ENCODE peak calls at places on chromosomes 6 and 20, in nine cellular contexts. One of them, this sample, is unnamed. For H3K4me1, the result is how much of the 10 kb centered on the place peaks cover.

GRCh38 chr6:42407379-42407778 is 44.3 kb downstream of the TRERF1 start:
- DNase-seq in left ventricle myocardium inferior: no peak
- DNase-seq in pancreas: no peak
- DNase-seq in H9: no peak
- DNase-seq in prostate gland: no peak
- DNase-seq in Peyer's patch: no peak
- DNase-seq in astrocyte: peak
- DNase-seq in uterus: no peak
- DNase-seq in HepG2: no peak
- DNase-seq in this sample: no peak

GRCh38 chr20:60057866-60058807 is 99.9 kb downstream of the CDH26 start:
- DNase-seq in H9: peak
- DNase-seq in left ventricle myocardium inferior: peak
- DNase-seq in astrocyte: peak
- DNase-seq in uterus: peak
- DNase-seq in Peyer's patch: no peak
- DNase-seq in pancreas: no peak
- DNase-seq in prostate gland: no peak
- DNase-seq in HepG2: no peak
- DNase-seq in this sample: peak

GRCh38 chr20:36065427-36065998 is 89.0 kb upstream of the EPB41L1 start:
- DNase-seq in astrocyte: no peak
- DNase-seq in prostate gland: no peak
- DNase-seq in uterus: no peak
- DNase-seq in pancreas: no peak
- DNase-seq in H9: peak
- DNase-seq in Peyer's patch: no peak
- DNase-seq in HepG2: no peak
- DNase-seq in left ventricle myocardium inferior: no peak
- DNase-seq in this sample: no peak

GRCh38 chr20:561437-562231 is 18.0 kb upstream of the CSNK2A1 start:
- DNase-seq in prostate gland: peak
- DNase-seq in left ventricle myocardium inferior: peak
- DNase-seq in Peyer's patch: peak
- DNase-seq in pancreas: peak
- DNase-seq in uterus: peak
- DNase-seq in H9: peak
- DNase-seq in astrocyte: peak
- DNase-seq in HepG2: peak
- DNase-seq in this sample: peak

GRCh38 chr6:139588076-139588639 is 213.7 kb upstream of the CITED2 start:
- DNase-seq in astrocyte: peak
- DNase-seq in HepG2: peak
- DNase-seq in prostate gland: peak
- DNase-seq in left ventricle myocardium inferior: no peak
- DNase-seq in H9: no peak
- DNase-seq in Peyer's patch: no peak
- DNase-seq in pancreas: peak
- DNase-seq in uterus: no peak
- DNase-seq in this sample: no peak

GRCh38 chr6:136123464-136123863 is 126.6 kb downstream of the MTFR2 start:
- DNase-seq in pancreas: no peak
- DNase-seq in left ventricle myocardium inferior: no peak
- DNase-seq in prostate gland: no peak
- DNase-seq in H9: no peak
- DNase-seq in astrocyte: peak
- DNase-seq in Peyer's patch: no peak
- DNase-seq in HepG2: no peak
- DNase-seq in uterus: no peak
- DNase-seq in this sample: no peak

GRCh38 chr6:159594750-159595117 is 98.3 kb downstream of the SOD2 start:
- DNase-seq in astrocyte: peak
- DNase-seq in HepG2: peak
- DNase-seq in left ventricle myocardium inferior: no peak
- DNase-seq in prostate gland: no peak
- DNase-seq in H9: no peak
- DNase-seq in pancreas: no peak
- DNase-seq in Peyer's patch: no peak
- DNase-seq in uterus: no peak
- DNase-seq in this sample: no peak

GRCh38 chr20:45545754-45546453 is 1.3 kb downstream of the EPPIN start:
- DNase-seq in uterus: no peak
- DNase-seq in pancreas: no peak
- DNase-seq in Peyer's patch: no peak
- DNase-seq in astrocyte: peak
- DNase-seq in left ventricle myocardium inferior: no peak
- DNase-seq in H9: peak
- DNase-seq in HepG2: peak
- DNase-seq in prostate gland: no peak
- DNase-seq in this sample: no peak

GRCh38 chr6:88074791-88075190 is 27.1 kb downstream of the SPACA1 start:
- DNase-seq in HepG2: no peak
- DNase-seq in astrocyte: no peak
- DNase-seq in H9: no peak
- DNase-seq in Peyer's patch: no peak
- DNase-seq in left ventricle myocardium inferior: no peak
- DNase-seq in uterus: no peak
- DNase-seq in pancreas: no peak
- DNase-seq in prostate gland: no peak
- DNase-seq in this sample: no peak

GRCh38 chr20:50009521-50010454 is 27.0 kb downstream of the SNAI1 start:
- DNase-seq in Peyer's patch: no peak
- DNase-seq in HepG2: no peak
- DNase-seq in prostate gland: no peak
- DNase-seq in H9: no peak
- DNase-seq in astrocyte: no peak
- DNase-seq in pancreas: no peak
- DNase-seq in left ventricle myocardium inferior: no peak
- DNase-seq in uterus: no peak
- DNase-seq in this sample: no peak

GRCh38 chr6:20575125-20575524 is 40.9 kb downstream of the CDKAL1 start:
- DNase-seq in left ventricle myocardium inferior: no peak
- DNase-seq in uterus: no peak
- DNase-seq in H9: no peak
- DNase-seq in Peyer's patch: no peak
- DNase-seq in astrocyte: no peak
- DNase-seq in prostate gland: no peak
- DNase-seq in HepG2: peak
- DNase-seq in pancreas: peak
- DNase-seq in this sample: no peak

GRCh38 chr6:20575691-20576451 is 41.6 kb downstream of the CDKAL1 start:
- DNase-seq in prostate gland: no peak
- DNase-seq in uterus: no peak
- DNase-seq in HepG2: no peak
- DNase-seq in pancreas: no peak
- DNase-seq in astrocyte: no peak
- DNase-seq in left ventricle myocardium inferior: no peak
- DNase-seq in H9: no peak
- DNase-seq in Peyer's patch: no peak
- DNase-seq in this sample: no peak

GRCh38 chr6:20572288-20572687 is 38.0 kb downstream of the CDKAL1 start:
- DNase-seq in uterus: no peak
- DNase-seq in HepG2: no peak
- DNase-seq in pancreas: no peak
- DNase-seq in astrocyte: no peak
- DNase-seq in prostate gland: no peak
- DNase-seq in left ventricle myocardium inferior: no peak
- DNase-seq in Peyer's patch: no peak
- DNase-seq in H9: no peak
- DNase-seq in this sample: no peak

GRCh38 chr6:20572940-20573339 is 38.7 kb downstream of the CDKAL1 start:
- DNase-seq in H9: no peak
- DNase-seq in uterus: no peak
- DNase-seq in astrocyte: peak
- DNase-seq in Peyer's patch: no peak
- DNase-seq in left ventricle myocardium inferior: no peak
- DNase-seq in HepG2: peak
- DNase-seq in prostate gland: no peak
- DNase-seq in pancreas: no peak
- DNase-seq in this sample: no peak

DNA sequence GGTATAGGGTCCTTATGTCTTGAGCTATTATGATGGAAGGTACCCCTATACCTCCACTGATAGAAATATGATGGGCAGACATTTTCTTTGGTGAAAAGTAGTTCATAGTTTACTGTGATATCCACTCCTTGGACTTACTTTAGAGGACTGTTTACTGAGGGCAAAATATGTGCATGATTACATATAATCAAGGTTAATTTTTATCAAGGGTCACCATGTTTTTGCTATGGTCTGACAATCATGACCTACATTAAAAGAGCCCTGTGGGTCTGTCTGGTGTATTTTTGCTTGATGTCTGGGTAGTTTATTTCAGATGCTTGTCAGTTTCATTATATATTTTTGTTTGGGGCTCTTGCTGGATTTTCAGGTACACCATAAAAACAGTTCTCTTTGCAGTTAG is 40.1 kb downstream of the CDKAL1 start:
- DNase-seq in prostate gland: no peak
- DNase-seq in H9: no peak
- DNase-seq in uterus: no peak
- DNase-seq in HepG2: no peak
- DNase-seq in Peyer's patch: no peak
- DNase-seq in left ventricle myocardium inferior: no peak
- DNase-seq in pancreas: no peak
- DNase-seq in astrocyte: no peak
- DNase-seq in this sample: no peak
- H3K4me1 ChIP-seq in prostate gland: under half
- H3K4me1 ChIP-seq in H9: under half
- H3K4me1 ChIP-seq in uterus: under half
- H3K4me1 ChIP-seq in HepG2: under half
- H3K4me1 ChIP-seq in Peyer's patch: under half
- H3K4me1 ChIP-seq in left ventricle myocardium inferior: under half
- H3K4me1 ChIP-seq in pancreas: under half
- H3K4me1 ChIP-seq in astrocyte: under half
- H3K4me1 ChIP-seq in this sample: under half

GRCh38 chr6:63573899-63574553 is 1.7 kb downstream of the LOC128125822 start:
- DNase-seq in astrocyte: peak
- DNase-seq in left ventricle myocardium inferior: no peak
- DNase-seq in pancreas: peak
- DNase-seq in H9: peak
- DNase-seq in HepG2: peak
- DNase-seq in prostate gland: no peak
- DNase-seq in Peyer's patch: peak
- DNase-seq in uterus: no peak
- DNase-seq in this sample: no peak

GRCh38 chr6:63576147-63576772 is 4.0 kb downstream of the LOC128125822 start:
- DNase-seq in prostate gland: no peak
- DNase-seq in left ventricle myocardium inferior: no peak
- DNase-seq in uterus: no peak
- DNase-seq in H9: no peak
- DNase-seq in Peyer's patch: no peak
- DNase-seq in astrocyte: no peak
- DNase-seq in pancreas: no peak
- DNase-seq in HepG2: no peak
- DNase-seq in this sample: no peak

GRCh38 chr6:63572733-63573139 is 456 bp downstream of the LOC128125822 start:
- DNase-seq in pancreas: no peak
- DNase-seq in H9: no peak
- DNase-seq in astrocyte: no peak
- DNase-seq in uterus: no peak
- DNase-seq in prostate gland: no peak
- DNase-seq in Peyer's patch: no peak
- DNase-seq in left ventricle myocardium inferior: no peak
- DNase-seq in HepG2: no peak
- DNase-seq in this sample: no peak

GRCh38 chr6:63573140-63573898 is 1.0 kb downstream of the LOC128125822 start:
- DNase-seq in pancreas: peak
- DNase-seq in uterus: peak
- DNase-seq in H9: peak
- DNase-seq in astrocyte: peak
- DNase-seq in Peyer's patch: peak
- DNase-seq in left ventricle myocardium inferior: peak
- DNase-seq in prostate gland: peak
- DNase-seq in HepG2: peak
- DNase-seq in this sample: peak

DNA sequence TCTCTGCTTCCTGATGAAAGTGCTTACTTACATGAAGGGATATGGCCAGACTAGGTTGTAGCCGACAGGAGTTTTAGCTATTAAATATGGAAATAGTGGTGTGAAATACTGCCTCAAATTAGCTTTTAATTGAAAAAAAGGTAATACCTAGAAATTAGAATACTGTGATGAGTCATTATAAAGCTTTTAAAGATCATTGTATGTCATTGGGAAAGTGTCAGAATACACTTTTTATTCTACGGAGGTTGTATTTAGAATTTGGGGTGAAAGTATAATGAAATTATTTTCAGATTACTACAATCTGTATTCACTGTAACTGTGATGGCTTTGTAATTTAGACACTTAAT is 2.2 kb downstream of the LOC128125822 start:
- DNase-seq in uterus: no peak
- DNase-seq in pancreas: no peak
- DNase-seq in astrocyte: no peak
- DNase-seq in HepG2: no peak
- DNase-seq in H9: no peak
- DNase-seq in Peyer's patch: no peak
- DNase-seq in prostate gland: no peak
- DNase-seq in left ventricle myocardium inferior: no peak
- DNase-seq in this sample: no peak
- H3K27ac ChIP-seq in uterus: peak
- H3K27ac ChIP-seq in pancreas: peak
- H3K27ac ChIP-seq in astrocyte: no peak
- H3K27ac ChIP-seq in HepG2: peak
- H3K27ac ChIP-seq in H9: no peak
- H3K27ac ChIP-seq in Peyer's patch: peak
- H3K27ac ChIP-seq in prostate gland: peak
- H3K27ac ChIP-seq in left ventricle myocardium inferior: peak
- H3K27ac ChIP-seq in this sample: no peak

GRCh38 chr6:148343028-148343374 is 363 bp downstream of the SASH1 start:
- DNase-seq in prostate gland: peak
- DNase-seq in uterus: peak
- DNase-seq in HepG2: no peak
- DNase-seq in pancreas: peak
- DNase-seq in left ventricle myocardium inferior: no peak
- DNase-seq in astrocyte: no peak
- DNase-seq in Peyer's patch: no peak
- DNase-seq in H9: peak
- DNase-seq in this sample: peak
- H3K4me1 ChIP-seq in prostate gland: under half
- H3K4me1 ChIP-seq in uterus: under half
- H3K4me1 ChIP-seq in HepG2: half or more
- H3K4me1 ChIP-seq in pancreas: under half
- H3K4me1 ChIP-seq in left ventricle myocardium inferior: half or more
- H3K4me1 ChIP-seq in astrocyte: under half
- H3K4me1 ChIP-seq in Peyer's patch: under half
- H3K4me1 ChIP-seq in H9: under half
- H3K4me1 ChIP-seq in this sample: under half

DNA sequence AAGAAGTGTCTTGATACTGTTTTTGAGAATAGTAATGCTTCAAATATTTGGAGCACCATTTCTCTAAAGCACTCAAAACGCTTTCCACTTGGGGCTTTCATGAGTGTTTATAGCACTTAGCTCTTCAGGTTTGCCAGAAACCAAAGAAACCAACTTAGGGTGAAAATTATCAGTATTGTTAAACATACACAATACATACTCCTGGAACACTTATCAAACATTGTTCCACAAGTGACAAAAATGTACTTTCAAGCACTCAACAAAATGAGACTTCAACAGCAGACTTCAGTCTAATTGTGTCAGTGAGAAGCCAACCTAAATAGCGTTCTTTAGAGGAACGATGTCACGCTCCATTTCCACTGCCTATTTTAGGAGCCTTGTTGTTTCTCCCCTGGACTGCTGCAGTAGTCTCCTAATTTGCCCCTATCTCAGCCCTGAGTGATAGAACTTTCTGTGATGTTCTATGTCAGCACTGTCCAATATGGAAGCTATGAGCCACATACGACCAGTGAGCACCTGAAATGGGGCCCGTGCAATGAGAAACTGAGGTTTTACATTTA is 461.3 kb downstream of the KIF16B start:
- DNase-seq in left ventricle myocardium inferior: no peak
- DNase-seq in Peyer's patch: no peak
- DNase-seq in uterus: no peak
- DNase-seq in astrocyte: no peak
- DNase-seq in HepG2: no peak
- DNase-seq in pancreas: no peak
- DNase-seq in prostate gland: no peak
- DNase-seq in H9: no peak
- DNase-seq in this sample: no peak
- H3K27ac ChIP-seq in left ventricle myocardium inferior: no peak
- H3K27ac ChIP-seq in Peyer's patch: no peak
- H3K27ac ChIP-seq in uterus: no peak
- H3K27ac ChIP-seq in astrocyte: no peak
- H3K27ac ChIP-seq in HepG2: no peak
- H3K27ac ChIP-seq in pancreas: no peak
- H3K27ac ChIP-seq in prostate gland: no peak
- H3K27ac ChIP-seq in H9: no peak
- H3K27ac ChIP-seq in this sample: no peak

This sample was measured in right cardiac atrium.